ENCODE peak calls at places on chromosomes 2 and 18, in six cellular contexts. B, U, C, J, A and Y are unnamed samples.

GRCh38 chr2:231245253-231246094 is 47.0 kb downstream of the ARMC9 start:
- DNase-seq in B (peak), U (no peak), C (no peak), J (peak), A (no peak), Y (no peak)

GRCh38 chr2:16813593-16813992 is 148.0 kb upstream of the CYRIA start:
- DNase-seq in B (no peak), U (no peak), C (no peak), J (no peak), A (no peak), Y (no peak)

GRCh38 chr18:57428221-57429150 is 6.7 kb upstream of the ONECUT2 start:
- DNase-seq in B (no peak), U (no peak), C (no peak), J (no peak), A (no peak), Y (no peak)

GRCh38 chr2:1486670-1487069 is 73.4 kb downstream of the TPO start:
- DNase-seq in B (no peak), U (no peak), C (no peak), J (no peak), A (no peak), Y (no peak)

GRCh38 chr2:159010340-159010739 is 41.9 kb downstream of the TANC1 start:
- DNase-seq in B (peak), U (peak), C (no peak), J (no peak), A (no peak), Y (no peak)

GRCh38 chr2:236872971-236873370 is 212.7 kb upstream of the COPS8 start:
- DNase-seq in B (no peak), U (no peak), C (no peak), J (no peak), A (no peak), Y (no peak)

GRCh38 chr2:162243305-162243693 is at the start of gene FAP:
- DNase-seq in B (no peak), U (peak), C (no peak), J (no peak), A (peak), Y (peak)

GRCh38 chr2:36889782-36890181 is 76.6 kb downstream of the STRN start:
- DNase-seq in B (peak), U (peak), C (no peak), J (no peak), A (peak), Y (peak)

GRCh38 chr2:26562811-26563645 is 78.1 kb downstream of the CIB4 start:
- DNase-seq in B (no peak), U (peak), C (no peak), J (no peak), A (no peak), Y (no peak)

GRCh38 chr18:45107425-45107824 is 426.7 kb downstream of the SETBP1 start:
- DNase-seq in B (no peak), U (peak), C (no peak), J (no peak), A (no peak), Y (no peak)

GRCh38 chr2:207926133-207927076 is 98.9 kb downstream of the PLEKHM3 start:
- DNase-seq in B (no peak), U (peak), C (no peak), J (no peak), A (peak), Y (peak)

GRCh38 chr2:233385489-233386044 is 31.3 kb downstream of the DGKD start:
- DNase-seq in B (no peak), U (peak), C (no peak), J (no peak), A (no peak), Y (no peak)

GRCh38 chr2:30359644-30360167 is 87.3 kb upstream of the LCLAT1 start:
- DNase-seq in B (no peak), U (peak), C (no peak), J (peak), A (no peak), Y (no peak)

GRCh38 chr2:196259507-196260481 is 88.4 kb upstream of the STK17B start:
- DNase-seq in B (peak), U (peak), C (no peak), J (no peak), A (no peak), Y (no peak)

DNA sequence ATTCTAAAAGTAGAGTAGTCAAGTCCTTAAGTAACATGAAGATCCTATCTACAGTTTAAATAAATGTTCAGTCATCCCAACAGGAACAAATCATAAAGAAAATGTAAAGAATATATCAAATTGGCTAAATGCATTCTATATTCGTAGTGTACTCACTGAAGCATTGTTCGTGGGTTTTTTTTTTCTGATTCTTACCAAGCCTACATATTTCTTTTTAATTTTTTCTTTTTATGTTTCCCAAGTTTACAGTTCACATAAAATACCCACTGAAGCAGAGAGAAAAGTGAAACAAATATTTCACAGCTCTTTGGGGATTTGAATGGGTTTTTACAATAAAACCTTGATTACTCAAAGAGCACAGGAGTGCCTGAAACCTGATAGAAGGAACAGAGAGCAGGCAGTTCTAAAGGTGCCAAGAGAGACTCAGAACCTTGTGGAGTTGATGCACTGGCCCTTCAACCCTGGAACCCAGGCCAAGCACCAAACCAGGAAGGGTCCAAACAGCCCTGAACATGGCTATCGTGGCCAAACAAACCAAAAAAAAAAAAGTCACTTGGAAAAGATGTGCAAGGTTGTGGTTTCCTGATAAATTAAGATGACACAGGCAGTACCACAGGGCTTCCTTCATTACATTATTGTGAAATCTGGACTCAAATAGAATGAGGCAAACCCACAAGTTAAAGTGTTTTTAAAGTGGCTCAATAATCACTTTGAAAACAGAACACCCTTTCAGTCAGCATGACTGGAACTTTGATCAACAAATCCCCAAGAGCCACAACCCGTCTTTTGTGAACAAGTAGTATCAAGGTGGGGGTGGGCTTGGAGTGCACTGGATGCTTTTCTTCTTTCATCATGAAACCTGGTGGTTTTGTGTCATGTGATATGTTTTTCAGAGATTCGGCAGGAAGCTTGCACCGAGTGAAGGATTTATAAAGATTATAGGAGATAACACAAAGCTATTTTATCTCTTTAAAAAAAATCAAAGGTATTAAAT is 245.0 kb upstream of the FN1 start:
- DNase-seq in B (peak), U (peak), C (no peak), J (peak), A (no peak), Y (no peak)
- H3K4me3 ChIP-seq in B (no peak), U (no peak), C (no peak), J (no peak), A (no peak), Y (no peak)

DNA sequence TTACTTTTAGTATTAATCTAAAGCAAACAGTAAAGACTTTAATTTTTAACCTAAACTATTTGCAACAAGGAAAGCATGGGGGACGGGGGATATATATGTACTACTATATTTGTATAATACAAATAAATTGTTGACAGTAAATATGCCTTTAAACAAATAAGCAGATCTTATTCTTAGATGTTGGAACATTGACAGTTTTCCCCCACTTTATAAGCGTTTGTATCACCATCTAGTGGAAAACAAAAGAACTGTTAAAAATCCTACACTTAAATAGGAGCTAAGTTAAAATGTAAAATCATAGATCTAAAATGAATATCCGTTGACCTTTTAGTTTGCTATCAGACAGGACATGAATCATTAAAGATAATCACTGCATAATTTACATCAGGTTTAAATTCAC is 50.0 kb downstream of the RBBP8 start:
- DNase-seq in B (peak), U (peak), C (no peak), J (no peak), A (peak), Y (peak)
- TF ChIP-seq CTCF in B (peak), U (peak), C (peak), J (peak), A (peak), Y (peak)

GRCh38 chr2:68317971-68318685 is 1.6 kb downstream of the CNRIP1 start:
- DNase-seq in B (no peak), U (peak), C (no peak), J (no peak), A (no peak), Y (no peak)
- H3K4me3 ChIP-seq in B (no peak), U (peak), C (peak), J (peak), A (peak), Y (peak)

GRCh38 chr2:219836647-219837177 is 209.3 kb downstream of the SLC4A3 start:
- DNase-seq in B (peak), U (peak), C (no peak), J (no peak), A (no peak), Y (peak)
- TF ChIP-seq CTCF in B (peak), U (peak), C (peak), J (no peak), A (peak), Y (peak)

GRCh38 chr2:202400937-202401336 is 24.8 kb downstream of the BMPR2 start:
- DNase-seq in B (no peak), U (no peak), C (no peak), J (no peak), A (no peak), Y (no peak)
- H3K4me3 ChIP-seq in B (no peak), U (no peak), C (no peak), J (no peak), A (no peak), Y (no peak)

DNA sequence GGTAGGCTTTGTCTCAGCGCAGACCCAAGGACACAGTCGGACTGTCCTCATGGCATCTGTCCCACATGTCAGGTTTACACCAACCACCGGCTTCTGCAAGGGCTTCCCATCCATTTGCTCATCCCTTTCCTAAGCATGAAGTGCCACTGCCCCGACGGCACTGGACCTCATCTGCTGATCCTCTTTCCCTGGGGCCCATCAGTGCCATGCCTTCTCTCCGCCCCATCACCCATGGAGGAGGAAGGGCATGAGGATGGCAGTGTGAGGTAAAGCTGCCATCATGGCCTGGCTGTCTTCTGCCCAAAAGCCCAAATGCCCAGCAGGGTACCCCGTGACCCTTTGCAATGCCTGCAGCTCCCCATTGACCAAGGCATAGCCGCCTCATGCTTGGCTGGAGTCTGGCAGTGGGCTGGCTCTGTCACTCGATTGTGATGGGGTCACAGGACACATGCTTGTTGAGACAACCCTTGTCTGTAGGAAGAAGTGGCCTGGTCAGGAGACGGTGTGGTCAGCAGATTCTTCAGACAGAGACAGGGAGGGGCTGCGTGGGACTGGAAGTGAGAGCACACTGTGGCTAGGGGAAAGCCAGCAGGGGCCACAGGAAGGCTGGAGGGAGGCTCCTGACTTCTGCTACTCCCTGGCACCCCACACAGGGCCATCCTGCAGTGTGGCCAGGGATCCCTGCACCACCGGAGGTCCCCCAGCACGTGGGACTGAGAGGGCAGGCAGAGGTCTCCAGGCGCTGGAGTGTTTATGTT is 493.7 kb upstream of the HS6ST1 start:
- DNase-seq in B (no peak), U (no peak), C (no peak), J (no peak), A (no peak), Y (no peak)
- TF ChIP-seq CTCF in B (no peak), U (no peak), C (no peak), J (no peak), A (no peak), Y (no peak)